ENCODE peak calls at places on chromosomes 16 and 17, in eight cellular contexts. One of them, this sample, is unnamed.

GRCh38 chr16:74661064-74661463 is 5.6 kb downstream of the RFWD3 start:
- DNase-seq in heart left ventricle: no peak
- DNase-seq in body of pancreas: no peak
- DNase-seq in dorsolateral prefrontal cortex: no peak
- DNase-seq in right lobe of liver: no peak
- DNase-seq in sigmoid colon: no peak
- DNase-seq in pancreas: no peak
- DNase-seq in kidney: no peak
- DNase-seq in this sample: no peak

GRCh38 chr17:41925991-41926590 is 4.3 kb upstream of the ODAD4 start:
- DNase-seq in right lobe of liver: no peak
- DNase-seq in dorsolateral prefrontal cortex: no peak
- DNase-seq in pancreas: no peak
- DNase-seq in sigmoid colon: no peak
- DNase-seq in kidney: no peak
- DNase-seq in heart left ventricle: no peak
- DNase-seq in body of pancreas: no peak
- DNase-seq in this sample: no peak

GRCh38 chr17:75267146-75267402 is 4.0 kb downstream of the MIF4GD start:
- DNase-seq in right lobe of liver: no peak
- DNase-seq in heart left ventricle: no peak
- DNase-seq in pancreas: no peak
- DNase-seq in kidney: no peak
- DNase-seq in body of pancreas: peak
- DNase-seq in sigmoid colon: no peak
- DNase-seq in dorsolateral prefrontal cortex: no peak
- DNase-seq in this sample: no peak

GRCh38 chr17:7186241-7186640 is 7.1 kb upstream of the ASGR1 start:
- DNase-seq in kidney: no peak
- DNase-seq in pancreas: no peak
- DNase-seq in heart left ventricle: no peak
- DNase-seq in sigmoid colon: no peak
- DNase-seq in right lobe of liver: peak
- DNase-seq in dorsolateral prefrontal cortex: no peak
- DNase-seq in body of pancreas: no peak
- DNase-seq in this sample: no peak

GRCh38 chr17:76626442-76626841 is 17.1 kb downstream of the ST6GALNAC1 start:
- DNase-seq in pancreas: no peak
- DNase-seq in right lobe of liver: no peak
- DNase-seq in body of pancreas: no peak
- DNase-seq in sigmoid colon: no peak
- DNase-seq in dorsolateral prefrontal cortex: no peak
- DNase-seq in kidney: no peak
- DNase-seq in heart left ventricle: no peak
- DNase-seq in this sample: no peak

GRCh38 chr17:65123757-65124675 is 13.2 kb upstream of the RGS9 start:
- DNase-seq in sigmoid colon: no peak
- DNase-seq in pancreas: no peak
- DNase-seq in right lobe of liver: no peak
- DNase-seq in heart left ventricle: no peak
- DNase-seq in body of pancreas: no peak
- DNase-seq in dorsolateral prefrontal cortex: no peak
- DNase-seq in kidney: no peak
- DNase-seq in this sample: no peak

GRCh38 chr16:65500007-65500406 is 378.1 kb upstream of the CDH11 start:
- DNase-seq in dorsolateral prefrontal cortex: no peak
- DNase-seq in kidney: no peak
- DNase-seq in right lobe of liver: no peak
- DNase-seq in sigmoid colon: no peak
- DNase-seq in body of pancreas: no peak
- DNase-seq in heart left ventricle: no peak
- DNase-seq in pancreas: no peak
- DNase-seq in this sample: no peak

GRCh38 chr17:36627101-36627500 is 25.7 kb downstream of the MRM1 start:
- DNase-seq in pancreas: no peak
- DNase-seq in body of pancreas: peak
- DNase-seq in sigmoid colon: no peak
- DNase-seq in dorsolateral prefrontal cortex: no peak
- DNase-seq in heart left ventricle: no peak
- DNase-seq in kidney: no peak
- DNase-seq in right lobe of liver: no peak
- DNase-seq in this sample: no peak

GRCh38 chr16:81350306-81350615 is 35.5 kb downstream of the GAN start:
- DNase-seq in heart left ventricle: no peak
- DNase-seq in right lobe of liver: no peak
- DNase-seq in dorsolateral prefrontal cortex: no peak
- DNase-seq in body of pancreas: no peak
- DNase-seq in kidney: no peak
- DNase-seq in sigmoid colon: no peak
- DNase-seq in pancreas: no peak
- DNase-seq in this sample: no peak
- H3K27ac ChIP-seq in heart left ventricle: no peak
- H3K27ac ChIP-seq in right lobe of liver: no peak
- H3K27ac ChIP-seq in dorsolateral prefrontal cortex: no peak
- H3K27ac ChIP-seq in body of pancreas: no peak
- H3K27ac ChIP-seq in kidney: no peak
- H3K27ac ChIP-seq in sigmoid colon: no peak
- H3K27ac ChIP-seq in pancreas: no peak
- H3K27ac ChIP-seq in this sample: no peak

DNA sequence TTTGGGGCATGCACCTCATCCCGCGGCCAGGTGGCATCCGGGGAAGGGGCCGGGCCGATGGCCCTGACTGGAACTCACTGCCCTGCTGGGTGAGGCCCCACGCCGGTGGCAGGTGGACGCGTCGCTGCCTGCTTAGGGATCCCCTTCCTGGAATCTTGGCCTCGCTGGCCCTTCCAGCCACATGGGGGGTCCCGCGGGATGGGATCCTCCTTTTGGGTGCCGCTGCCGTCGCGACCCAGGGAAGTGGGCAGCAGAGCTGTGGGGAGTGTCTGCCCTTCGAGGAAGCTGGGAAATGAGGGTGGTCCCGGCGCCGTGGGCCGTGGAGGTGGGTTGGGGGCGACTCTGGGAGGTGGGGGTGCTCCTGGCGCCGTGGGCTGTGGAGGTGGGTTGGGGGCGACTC is 12.8 kb downstream of the METRNL start:
- DNase-seq in sigmoid colon: no peak
- DNase-seq in heart left ventricle: no peak
- DNase-seq in dorsolateral prefrontal cortex: no peak
- DNase-seq in kidney: no peak
- DNase-seq in right lobe of liver: no peak
- DNase-seq in body of pancreas: no peak
- DNase-seq in pancreas: no peak
- DNase-seq in this sample: no peak
- H3K4me3 ChIP-seq in sigmoid colon: no peak
- H3K4me3 ChIP-seq in heart left ventricle: no peak
- H3K4me3 ChIP-seq in dorsolateral prefrontal cortex: no peak
- H3K4me3 ChIP-seq in kidney: no peak
- H3K4me3 ChIP-seq in right lobe of liver: no peak
- H3K4me3 ChIP-seq in body of pancreas: no peak
- H3K4me3 ChIP-seq in pancreas: no peak
- H3K4me3 ChIP-seq in this sample: no peak

GRCh38 chr16:973366-973765 is 2.6 kb upstream of the LMF1 start:
- DNase-seq in heart left ventricle: no peak
- DNase-seq in pancreas: no peak
- DNase-seq in right lobe of liver: no peak
- DNase-seq in dorsolateral prefrontal cortex: no peak
- DNase-seq in body of pancreas: no peak
- DNase-seq in kidney: no peak
- DNase-seq in sigmoid colon: no peak
- DNase-seq in this sample: no peak

GRCh38 chr16:971582-971905 is 760 bp upstream of the LMF1 start:
- DNase-seq in sigmoid colon: no peak
- DNase-seq in dorsolateral prefrontal cortex: no peak
- DNase-seq in kidney: no peak
- DNase-seq in pancreas: no peak
- DNase-seq in body of pancreas: no peak
- DNase-seq in heart left ventricle: no peak
- DNase-seq in right lobe of liver: no peak
- DNase-seq in this sample: no peak

GRCh38 chr16:971981-972315 is 1.2 kb upstream of the LMF1 start:
- DNase-seq in heart left ventricle: no peak
- DNase-seq in kidney: no peak
- DNase-seq in sigmoid colon: no peak
- DNase-seq in dorsolateral prefrontal cortex: no peak
- DNase-seq in right lobe of liver: no peak
- DNase-seq in body of pancreas: no peak
- DNase-seq in pancreas: no peak
- DNase-seq in this sample: no peak

GRCh38 chr16:970766-971581 is at the start of gene LMF1:
- DNase-seq in pancreas: peak
- DNase-seq in heart left ventricle: peak
- DNase-seq in right lobe of liver: peak
- DNase-seq in sigmoid colon: peak
- DNase-seq in body of pancreas: peak
- DNase-seq in kidney: peak
- DNase-seq in dorsolateral prefrontal cortex: peak
- DNase-seq in this sample: peak

DNA sequence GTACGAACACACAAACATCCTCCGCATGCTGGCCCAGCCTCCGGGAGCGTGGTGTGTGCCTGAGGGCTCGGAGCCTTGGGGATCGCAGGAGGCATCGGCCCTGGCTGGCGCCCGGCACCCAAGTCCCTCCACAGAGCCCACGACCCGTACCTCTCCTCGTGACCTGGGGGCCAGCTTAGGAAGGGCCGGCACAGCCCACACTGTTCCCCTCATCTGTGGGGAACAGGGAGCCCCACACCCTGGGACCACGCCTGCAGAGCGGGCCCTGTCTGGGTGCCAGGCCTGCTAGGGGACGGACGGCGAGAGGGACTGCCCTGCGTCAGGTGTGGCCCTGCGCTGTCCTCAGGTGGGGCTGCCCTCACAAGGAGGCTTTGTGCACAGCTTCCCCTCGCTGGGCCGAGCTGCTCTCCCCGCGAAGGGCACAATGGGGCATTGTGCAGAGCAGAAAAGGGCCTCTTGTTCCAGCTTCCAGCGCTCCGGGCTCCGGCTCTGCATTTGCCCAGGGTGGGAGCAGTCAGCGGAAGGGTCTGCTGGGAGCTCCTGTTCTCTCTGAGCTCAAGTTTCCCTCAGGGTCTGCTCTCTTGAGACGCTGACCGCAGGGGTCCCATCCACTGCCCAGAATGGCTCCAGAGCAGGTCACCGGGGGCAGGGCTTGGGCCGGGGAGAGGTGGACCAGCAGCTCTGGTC is 1.7 kb upstream of the LMF1 start:
- DNase-seq in body of pancreas: peak
- DNase-seq in right lobe of liver: no peak
- DNase-seq in pancreas: peak
- DNase-seq in dorsolateral prefrontal cortex: peak
- DNase-seq in heart left ventricle: no peak
- DNase-seq in kidney: no peak
- DNase-seq in sigmoid colon: no peak
- DNase-seq in this sample: no peak
- TF ChIP-seq CTCF in body of pancreas: no peak
- TF ChIP-seq CTCF in right lobe of liver: no peak
- TF ChIP-seq CTCF in pancreas: no peak
- TF ChIP-seq CTCF in dorsolateral prefrontal cortex: no peak
- TF ChIP-seq CTCF in heart left ventricle: no peak
- TF ChIP-seq CTCF in kidney: no peak
- TF ChIP-seq CTCF in sigmoid colon: no peak
- TF ChIP-seq CTCF in this sample: no peak

GRCh38 chr16:346587-346986 is 5.9 kb downstream of the AXIN1 start:
- DNase-seq in dorsolateral prefrontal cortex: no peak
- DNase-seq in pancreas: no peak
- DNase-seq in right lobe of liver: no peak
- DNase-seq in sigmoid colon: no peak
- DNase-seq in kidney: no peak
- DNase-seq in body of pancreas: no peak
- DNase-seq in heart left ventricle: no peak
- DNase-seq in this sample: no peak

GRCh38 chr16:350203-350602 is 2.3 kb downstream of the AXIN1 start:
- DNase-seq in heart left ventricle: no peak
- DNase-seq in right lobe of liver: no peak
- DNase-seq in body of pancreas: no peak
- DNase-seq in dorsolateral prefrontal cortex: no peak
- DNase-seq in sigmoid colon: no peak
- DNase-seq in pancreas: no peak
- DNase-seq in kidney: no peak
- DNase-seq in this sample: no peak

GRCh38 chr16:349211-349610 is 3.3 kb downstream of the AXIN1 start:
- DNase-seq in pancreas: no peak
- DNase-seq in dorsolateral prefrontal cortex: no peak
- DNase-seq in heart left ventricle: no peak
- DNase-seq in sigmoid colon: no peak
- DNase-seq in kidney: no peak
- DNase-seq in body of pancreas: no peak
- DNase-seq in right lobe of liver: no peak
- DNase-seq in this sample: no peak

GRCh38 chr16:345686-346231 is 6.8 kb downstream of the AXIN1 start:
- DNase-seq in body of pancreas: no peak
- DNase-seq in heart left ventricle: no peak
- DNase-seq in kidney: no peak
- DNase-seq in sigmoid colon: no peak
- DNase-seq in dorsolateral prefrontal cortex: no peak
- DNase-seq in right lobe of liver: no peak
- DNase-seq in pancreas: no peak
- DNase-seq in this sample: no peak

GRCh38 chr16:347203-347602 is 5.3 kb downstream of the AXIN1 start:
- DNase-seq in kidney: no peak
- DNase-seq in pancreas: no peak
- DNase-seq in right lobe of liver: no peak
- DNase-seq in dorsolateral prefrontal cortex: no peak
- DNase-seq in heart left ventricle: no peak
- DNase-seq in body of pancreas: no peak
- DNase-seq in sigmoid colon: no peak
- DNase-seq in this sample: no peak
- H3K27ac ChIP-seq in kidney: no peak
- H3K27ac ChIP-seq in pancreas: no peak
- H3K27ac ChIP-seq in right lobe of liver: no peak
- H3K27ac ChIP-seq in dorsolateral prefrontal cortex: no peak
- H3K27ac ChIP-seq in heart left ventricle: no peak
- H3K27ac ChIP-seq in body of pancreas: no peak
- H3K27ac ChIP-seq in sigmoid colon: no peak
- H3K27ac ChIP-seq in this sample: no peak